ENCODE peak calls at places on chromosomes 7 and 10, in seven cellular contexts. E is right atrium auricular region, W is mucosa of descending colon, K is lower leg skin, V is astrocyte of the cerebellum, D is RWPE1, B is tibial artery. O is an unnamed sample.

GRCh38 chr10:17512341-17513001 is 58.1 kb upstream of the ST8SIA6 start:
- DNase-seq in D (peak), E (peak), B (peak), W (no peak), K (no peak), V (peak), O (no peak)

GRCh38 chr10:50554995-50555568 is 68.7 kb downstream of the SGMS1 start:
- DNase-seq in W (no peak), K (no peak), B (no peak), D (no peak), E (no peak), V (no peak), O (no peak)

GRCh38 chr7:39044489-39044888 is 66.8 kb downstream of the POU6F2 start:
- DNase-seq in W (no peak), K (no peak), B (no peak), E (no peak), D (no peak), V (no peak), O (no peak)

GRCh38 chr10:132616170-132616994 is 78.8 kb downstream of the INPP5A start:
- DNase-seq in D (no peak), V (no peak), K (no peak), W (peak), B (no peak), E (no peak), O (no peak)

GRCh38 chr7:26485421-26486019 is 193.9 kb downstream of the SNX10 start:
- DNase-seq in B (no peak), D (no peak), E (no peak), W (no peak), K (no peak), V (no peak), O (no peak)

GRCh38 chr7:155467846-155468821 is 10.2 kb downstream of the EN2 start:
- DNase-seq in K (no peak), B (no peak), W (no peak), E (no peak), D (no peak), V (no peak), O (no peak)

GRCh38 chr10:78991187-78991586 is 77.6 kb upstream of the ZMIZ1 start:
- DNase-seq in D (peak), V (no peak), K (no peak), B (no peak), E (no peak), W (no peak), O (no peak)

GRCh38 chr10:12056758-12057157 is 12.0 kb upstream of the DHTKD1 start:
- DNase-seq in D (no peak), B (no peak), V (no peak), E (no peak), W (no peak), K (no peak), O (no peak)

GRCh38 chr10:110637558-110638053 is 6.5 kb upstream of the RBM20 start:
- DNase-seq in V (no peak), W (no peak), K (no peak), E (no peak), B (no peak), D (no peak), O (no peak)

GRCh38 chr10:106795619-106796018 is 368.9 kb downstream of the SORCS1 start:
- DNase-seq in D (peak), B (peak), K (no peak), V (no peak), E (no peak), W (no peak), O (no peak)
- TF ChIP-seq CTCF in D (peak), B (peak), K (no peak), V (peak), E (no peak), W (no peak), O (peak)

GRCh38 chr7:77346441-77346840 is 69.7 kb downstream of the GSAP start:
- DNase-seq in B (no peak), D (no peak), E (no peak), V (no peak), K (no peak), W (no peak), O (no peak)

GRCh38 chr7:77351539-77352004 is 64.6 kb downstream of the GSAP start:
- DNase-seq in B (no peak), D (no peak), K (no peak), E (no peak), V (no peak), W (no peak), O (no peak)

GRCh38 chr7:77349141-77349540 is 67.0 kb downstream of the GSAP start:
- DNase-seq in V (no peak), E (no peak), W (no peak), K (no peak), B (no peak), D (no peak), O (no peak)

GRCh38 chr7:77352688-77353406 is 63.3 kb downstream of the GSAP start:
- DNase-seq in W (no peak), E (no peak), D (no peak), B (no peak), K (no peak), V (no peak), O (no peak)

DNA sequence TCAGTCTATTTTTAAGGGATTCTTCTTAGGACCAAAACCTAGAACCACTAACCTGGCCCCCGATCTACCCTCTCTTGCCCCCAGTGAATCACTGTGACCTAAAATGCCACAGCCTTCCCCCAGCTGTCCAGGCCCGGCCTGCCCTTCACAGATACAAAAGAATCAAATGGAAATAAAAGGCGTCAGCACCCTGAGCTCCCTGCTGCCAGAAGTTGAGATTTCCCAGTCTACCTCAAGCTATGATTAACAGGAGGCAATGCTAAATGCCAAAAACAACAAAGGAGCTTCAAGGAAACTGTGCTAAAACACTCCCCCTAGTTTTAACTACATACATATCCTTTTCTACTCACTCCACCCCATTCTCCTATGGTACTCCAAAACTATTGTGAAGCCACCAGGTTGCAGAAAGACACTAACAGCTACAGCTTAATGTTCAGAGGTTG is 67.8 kb downstream of the GSAP start:
- DNase-seq in K (no peak), B (no peak), E (no peak), V (peak), D (no peak), W (no peak), O (no peak)
- TF ChIP-seq CTCF in K (no peak), B (no peak), E (no peak), V (peak), D (no peak), W (no peak), O (no peak)

GRCh38 chr10:114877301-114877644 is 55.7 kb downstream of the FHIP2A start:
- DNase-seq in W (no peak), B (no peak), E (no peak), K (no peak), V (no peak), D (no peak), O (no peak)

GRCh38 chr10:114881462-114881861 is 56.5 kb upstream of the TRUB1 start:
- DNase-seq in E (no peak), W (no peak), K (no peak), V (no peak), B (no peak), D (no peak), O (no peak)

GRCh38 chr10:114881916-114882315 is 56.1 kb upstream of the TRUB1 start:
- DNase-seq in D (no peak), K (no peak), V (no peak), B (no peak), W (no peak), E (no peak), O (no peak)

GRCh38 chr10:114879093-114879492 is 57.5 kb downstream of the FHIP2A start:
- DNase-seq in W (no peak), D (no peak), E (no peak), V (no peak), B (no peak), K (no peak), O (no peak)

GRCh38 chr10:114879541-114880158 is 58.1 kb downstream of the FHIP2A start:
- DNase-seq in K (no peak), E (no peak), D (no peak), W (no peak), V (no peak), B (no peak), O (no peak)
- TF ChIP-seq CTCF in K (no peak), E (peak), D (peak), W (no peak), V (peak), B (no peak), O (peak)

DNA sequence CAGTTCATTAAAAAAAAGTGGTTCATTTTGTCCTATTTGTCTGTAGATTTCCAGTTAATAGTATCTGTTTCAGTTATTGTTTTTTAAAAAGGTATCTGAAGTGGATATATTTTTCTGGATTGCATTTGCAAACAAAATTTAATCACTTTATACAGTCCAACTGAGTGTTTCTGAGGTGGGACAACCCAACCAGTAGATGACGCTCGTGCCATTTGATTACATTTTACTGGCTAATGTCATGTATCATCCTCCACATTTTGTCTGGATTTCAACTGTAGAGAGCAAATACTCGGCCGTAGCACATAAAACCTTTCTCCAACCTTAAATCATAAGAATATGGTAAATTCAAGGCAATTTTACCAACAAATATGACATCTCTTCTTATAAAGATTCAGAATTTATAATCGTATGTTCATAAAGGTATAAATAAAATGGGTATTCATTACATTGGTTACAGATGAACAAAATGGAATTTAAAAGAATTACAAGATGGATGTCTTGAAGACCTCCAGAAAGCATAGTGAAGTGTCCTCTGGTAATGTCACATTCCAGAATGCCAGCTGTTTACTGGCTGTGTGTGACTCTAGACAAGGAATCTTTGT is 789.0 kb downstream of the PHTF2 start:
- DNase-seq in V (no peak), B (no peak), D (peak), K (no peak), W (no peak), E (no peak), O (no peak)
- TF ChIP-seq CTCF in V (peak), B (peak), D (peak), K (no peak), W (no peak), E (no peak), O (peak)

DNA sequence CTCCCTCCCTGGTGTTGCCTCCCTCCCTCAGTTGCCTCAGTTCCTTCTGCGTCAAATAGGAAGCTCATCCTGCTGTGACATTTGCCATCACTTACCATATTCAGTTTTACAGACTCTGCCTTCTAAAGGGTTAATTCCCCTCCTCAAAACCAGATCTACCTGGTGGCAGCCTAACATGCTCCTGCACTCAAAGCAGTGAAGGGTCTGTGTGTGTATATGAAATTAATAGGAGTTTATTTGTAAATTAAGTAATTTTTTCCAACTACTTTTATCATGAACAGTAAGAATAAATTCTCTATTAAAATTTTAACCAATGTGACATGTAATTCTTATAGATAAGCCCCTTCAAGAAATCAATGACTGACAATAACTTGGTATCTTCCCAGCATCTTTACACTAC is 158.6 kb upstream of the INSYN2A start:
- DNase-seq in W (no peak), V (no peak), K (no peak), D (peak), B (no peak), E (no peak), O (no peak)
- TF ChIP-seq CTCF in W (no peak), V (peak), K (no peak), D (no peak), B (no peak), E (no peak), O (peak)